ENCODE peak calls at places on chromosomes 3 and 15, in nine cellular contexts. V is spleen, X is small intestine, Z is HepG2, W is suprapubic skin, F is tibial artery, A is stomach, G is mesenchymal stem cell, Y is pancreas. M is an unnamed sample. For H3K27me3, the result is how much of the 10 kb centered on the place peaks cover.

GRCh38 chr3:121883507-121883906 is 10.7 kb upstream of the SLC15A2 start:
- DNase-seq in A (no peak), V (no peak), X (peak), F (no peak), Y (no peak), G (peak), Z (peak), W (no peak), M (no peak)

GRCh38 chr3:20310629-20311028 is 124.6 kb upstream of the SGO1 start:
- DNase-seq in Z (no peak), F (peak), V (no peak), G (no peak), Y (no peak), X (no peak), A (no peak), W (no peak), M (no peak)

GRCh38 chr15:50017522-50017921 is 101.5 kb downstream of the ATP8B4 start:
- DNase-seq in F (no peak), G (peak), V (no peak), A (no peak), Z (no peak), X (no peak), W (no peak), Y (no peak), M (no peak)

GRCh38 chr3:179710079-179710478 is 57.2 kb downstream of the USP13 start:
- DNase-seq in Y (no peak), Z (no peak), F (no peak), A (no peak), V (no peak), X (no peak), G (no peak), W (no peak), M (no peak)

GRCh38 chr3:138297059-138297607 is 32.5 kb downstream of the NME9 start:
- DNase-seq in Y (no peak), X (no peak), A (no peak), G (no peak), V (no peak), F (no peak), W (no peak), Z (no peak), M (no peak)

GRCh38 chr3:87413821-87414220 is 137.4 kb upstream of the POU1F1 start:
- DNase-seq in A (no peak), G (no peak), V (no peak), Z (no peak), X (no peak), Y (no peak), W (no peak), F (no peak), M (no peak)

GRCh38 chr3:153138267-153139210 is 23.5 kb upstream of the RAP2B start:
- DNase-seq in F (peak), Z (peak), A (peak), G (peak), W (no peak), X (peak), V (no peak), Y (no peak), M (no peak)

GRCh38 chr3:72082121-72082715 is 297.3 kb upstream of the PROK2 start:
- DNase-seq in W (no peak), G (peak), X (peak), Y (no peak), V (no peak), Z (no peak), F (no peak), A (peak), M (no peak)

GRCh38 chr3:114848643-114849350 is 298.3 kb downstream of the ZBTB20 start:
- DNase-seq in G (no peak), Y (peak), A (no peak), V (no peak), W (no peak), Z (no peak), F (no peak), X (no peak), M (no peak)

GRCh38 chr3:114848087-114848486 is 299.0 kb downstream of the ZBTB20 start:
- DNase-seq in A (no peak), G (no peak), F (no peak), Z (no peak), V (no peak), X (no peak), Y (no peak), W (no peak), M (no peak)

GRCh38 chr3:114846779-114847178 is 300.3 kb downstream of the ZBTB20 start:
- DNase-seq in Y (no peak), G (peak), Z (no peak), F (no peak), X (no peak), A (no peak), W (no peak), V (no peak), M (no peak)

GRCh38 chr3:114846252-114846651 is 300.8 kb downstream of the ZBTB20 start:
- DNase-seq in W (no peak), A (no peak), V (no peak), X (no peak), Z (no peak), F (no peak), Y (no peak), G (no peak), M (no peak)

DNA sequence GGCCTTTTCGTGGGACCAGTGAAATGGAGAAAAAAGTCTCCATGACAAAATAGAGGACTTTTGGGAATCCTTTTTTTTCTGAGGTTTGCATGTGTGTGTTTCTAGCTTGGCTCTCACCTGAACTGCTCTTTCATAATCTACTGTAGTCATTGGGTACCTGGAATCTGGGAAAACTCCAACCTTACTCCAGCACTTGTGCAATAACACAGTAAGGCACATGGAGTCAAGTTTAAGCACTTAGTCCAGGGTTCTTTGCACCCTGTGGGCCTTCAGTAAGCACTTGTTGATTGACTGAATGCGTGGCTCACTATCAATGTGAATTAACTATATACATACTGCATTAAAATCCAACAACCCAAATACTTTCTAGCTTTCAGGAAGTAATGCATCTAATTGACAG is 299.5 kb downstream of the ZBTB20 start:
- DNase-seq in Z (no peak), X (no peak), A (no peak), V (no peak), W (no peak), F (no peak), Y (no peak), G (no peak), M (no peak)
- H3K27ac ChIP-seq in Z (no peak), X (no peak), A (peak), V (no peak), W (no peak), F (peak), Y (peak), G (no peak), M (no peak)

GRCh38 chr3:128433630-128434185 is 33.0 kb downstream of the DNAJB8 start:
- DNase-seq in G (no peak), Y (peak), F (no peak), A (no peak), Z (no peak), W (no peak), X (no peak), V (no peak), M (no peak)
- H3K27me3 ChIP-seq in G (half or more), Y (under half), F (under half), A (under half), Z (half or more), W (half or more), X (under half), V (under half), M (under half)

DNA sequence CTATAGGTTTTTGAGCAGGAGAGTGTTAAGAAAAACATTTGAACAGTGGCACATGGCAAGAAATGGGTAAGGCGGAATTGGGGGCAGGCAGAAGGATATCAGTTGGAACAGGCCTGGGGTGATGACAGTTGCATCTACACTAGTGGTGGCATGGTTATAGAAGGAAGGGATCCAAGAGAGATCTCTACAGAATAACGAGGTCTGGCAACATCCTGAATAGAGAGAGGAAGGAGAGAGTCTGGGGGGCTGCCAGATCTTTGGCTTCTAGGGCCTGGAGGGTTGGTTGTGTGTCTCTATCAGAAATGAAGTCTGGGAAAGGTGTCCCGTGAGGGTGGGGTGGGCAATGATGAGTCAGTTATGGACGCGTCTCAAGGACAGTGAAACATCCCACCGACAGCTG is 26.3 kb downstream of the FSTL1 start:
- DNase-seq in V (no peak), A (no peak), X (no peak), F (no peak), G (no peak), Z (no peak), Y (no peak), W (no peak), M (no peak)
- H3K4me3 ChIP-seq in V (no peak), A (no peak), X (no peak), F (no peak), G (peak), Z (no peak), Y (no peak), W (no peak), M (no peak)

DNA sequence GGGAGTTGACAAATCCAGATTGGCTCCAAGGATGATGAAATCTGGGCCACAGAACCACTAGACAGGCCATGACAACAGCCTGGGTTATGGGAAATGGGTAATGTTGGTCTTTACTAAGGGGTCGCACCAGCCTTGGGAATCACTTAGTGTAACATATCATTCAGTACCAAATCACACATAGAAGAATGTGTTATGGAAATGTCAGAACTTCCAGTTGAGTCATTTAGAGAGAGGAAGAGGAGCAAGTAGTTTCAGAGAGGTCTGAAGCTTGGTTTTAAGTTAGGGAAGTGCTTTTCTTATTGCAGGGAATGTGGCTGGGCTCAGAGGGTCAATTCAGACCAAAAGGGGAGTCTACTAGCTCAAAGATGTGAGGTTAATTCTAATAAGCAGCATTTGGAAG is 241.6 kb upstream of the ZPLD1 start:
- DNase-seq in Z (no peak), V (no peak), A (no peak), F (no peak), Y (no peak), G (no peak), W (no peak), X (no peak), M (no peak)
- H3K27ac ChIP-seq in Z (no peak), V (no peak), A (no peak), F (no peak), Y (no peak), G (no peak), W (no peak), X (no peak), M (no peak)

GRCh38 chr3:40546811-40547210 is 22.1 kb downstream of the ZNF621 start:
- DNase-seq in Z (no peak), F (no peak), A (no peak), G (peak), W (no peak), V (no peak), X (no peak), Y (no peak), M (no peak)

DNA sequence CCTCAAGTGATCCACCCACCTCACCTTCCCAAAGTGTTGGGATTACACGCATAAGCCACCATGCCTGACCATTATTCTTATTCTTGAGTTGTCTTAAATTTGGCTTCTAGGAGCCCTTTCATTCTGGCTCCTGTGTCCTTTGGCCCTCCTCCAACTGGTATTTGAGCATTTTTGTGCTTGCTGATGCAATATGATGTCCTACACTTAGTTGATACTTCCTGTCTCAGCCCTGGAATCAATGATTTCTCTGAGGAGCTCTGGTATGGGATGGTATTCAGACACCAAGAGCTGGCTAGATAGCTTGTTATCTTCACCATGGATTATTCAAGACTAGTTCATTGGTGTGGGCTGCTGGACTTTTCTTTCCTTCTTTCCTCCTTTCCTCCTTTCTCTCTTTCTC is 25.4 kb downstream of the ZNF621 start:
- DNase-seq in G (no peak), X (no peak), V (no peak), Y (no peak), Z (no peak), A (no peak), W (no peak), F (no peak), M (no peak)
- H3K27me3 ChIP-seq in G (under half), X (under half), V (under half), Y (under half), Z (under half), A (under half), W (under half), F (under half), M (under half)

GRCh38 chr3:139388961-139389551 is 391 bp downstream of the COPB2 start:
- DNase-seq in F (no peak), G (peak), V (no peak), Z (no peak), W (no peak), A (peak), X (peak), Y (no peak), M (no peak)
- H3K4me3 ChIP-seq in F (peak), G (peak), V (peak), Z (peak), W (peak), A (peak), X (peak), Y (peak), M (peak)

M was measured in CD4-positive, CD25-positive, alpha-beta regulatory T cell.